ENCODE peak calls at places on chromosomes 4 and X, in six cellular contexts. D is lower lobe of right lung, G is GM23248, T is heart right ventricle, V is sigmoid colon, N is hepatocyte. C is an unnamed sample.

GRCh38 chrX:11663875-11664210 is 1.9 kb downstream of the ARHGAP6 start:
- DNase-seq in D (no peak), G (no peak), T (no peak), V (no peak), N (peak; percentile 10), C (peak; percentile 44)

GRCh38 chrX:23008431-23009099 is 8.8 kb downstream of the DDX53 start:
- DNase-seq in D (no peak), G (peak; percentile 56), T (no peak), V (no peak), N (peak; percentile 29), C (peak; percentile 43)

GRCh38 chrX:39827959-39828358 is 269.8 kb downstream of the BCOR start:
- DNase-seq in D (no peak), G (no peak), T (no peak), V (no peak), N (no peak), C (no peak)

GRCh38 chrX:28590394-28590793 is 3.1 kb downstream of the IL1RAPL1 start:
- DNase-seq in D (no peak), G (no peak), T (no peak), V (no peak), N (no peak), C (no peak)

GRCh38 chr4:184647391-184648101 is 1.7 kb downstream of the CASP3 start:
- DNase-seq in D (no peak), G (peak; percentile 64), T (no peak), V (no peak), N (no peak), C (no peak)

GRCh38 chrX:4809571-4809970 is 1096.1 kb upstream of the PRKX start:
- DNase-seq in D (no peak), G (no peak), T (no peak), V (no peak), N (no peak), C (no peak)

GRCh38 chr4:57282556-57283310 is 172.5 kb upstream of the IGFBP7 start:
- DNase-seq in D (no peak), G (no peak), T (no peak), V (no peak), N (no peak), C (no peak)

GRCh38 chrX:2583194-2584162 is 82.7 kb upstream of the DHRSX start:
- DNase-seq in D (no peak), G (no peak), T (no peak), V (no peak), N (no peak), C (no peak)

GRCh38 chrX:6708041-6708440 is 173.1 kb upstream of the VCX3A start:
- DNase-seq in D (no peak), G (no peak), T (no peak), V (no peak), N (no peak), C (peak; percentile 26)

GRCh38 chrX:85851418-85851817 is 195.9 kb downstream of the CHM start:
- DNase-seq in D (peak; percentile 34), G (peak; percentile 19), T (no peak), V (no peak), N (peak; percentile 44), C (no peak)

GRCh38 chr4:139913398-139913990 is 240.5 kb downstream of the MAML3 start:
- DNase-seq in D (no peak), G (peak; percentile 33), T (no peak), V (no peak), N (no peak), C (no peak)

GRCh38 chrX:39445336-39445735 is 644.1 kb downstream of the MID1IP1 start:
- DNase-seq in D (no peak), G (no peak), T (no peak), V (no peak), N (no peak), C (peak; percentile 27)

GRCh38 chr4:159179310-159179958 is 76.6 kb downstream of the RAPGEF2 start:
- DNase-seq in D (no peak), G (no peak), T (no peak), V (no peak), N (no peak), C (no peak)

GRCh38 chr4:26151615-26152014 is 169.2 kb upstream of the RBPJ start:
- DNase-seq in D (no peak), G (no peak), T (no peak), V (peak; percentile 85), N (no peak), C (no peak)

GRCh38 chr4:124753941-124754581 is 41.5 kb upstream of the ANKRD50 start:
- DNase-seq in D (peak; percentile 57), G (no peak), T (no peak), V (no peak), N (peak; percentile 11), C (no peak)

GRCh38 chr4:110823251-110823650 is 200.4 kb upstream of the PITX2 start:
- DNase-seq in D (no peak), G (peak; percentile 71), T (no peak), V (no peak), N (no peak), C (peak; percentile 19)

GRCh38 chrX:39832211-39832610 is 265.5 kb downstream of the BCOR start:
- DNase-seq in D (no peak), G (no peak), T (no peak), V (no peak), N (no peak), C (no peak)

GRCh38 chr4:25258980-25259578 is 25.2 kb downstream of the PI4K2B start:
- DNase-seq in D (no peak), G (peak; percentile 54), T (no peak), V (no peak), N (no peak), C (no peak)

GRCh38 chr4:73869130-73870055 is at the start of gene CXCL1:
- DNase-seq in D (peak; percentile 72), G (peak; percentile 64), T (peak; percentile 56), V (peak; percentile 71), N (peak; percentile 54), C (no peak)

GRCh38 chr4:162952232-162952631 is 214.5 kb downstream of the NAF1 start:
- DNase-seq in D (no peak), G (no peak), T (no peak), V (no peak), N (peak; percentile 23), C (no peak)

GRCh38 chr4:101065935-101066485 is 281.3 kb downstream of the PPP3CA start:
- DNase-seq in D (no peak), G (no peak), T (no peak), V (no peak), N (no peak), C (peak; percentile 10)

GRCh38 chrX:292900-293897 is 12.0 kb downstream of the PLCXD1 start:
- DNase-seq in D (peak; percentile 40), G (no peak), T (no peak), V (peak; percentile 49), N (no peak), C (no peak)

GRCh38 chr4:40214661-40215418 is 18.0 kb downstream of the RHOH start:
- DNase-seq in D (no peak), G (no peak), T (no peak), V (no peak), N (no peak), C (no peak)

GRCh38 chr4:40210776-40211175 is 13.9 kb downstream of the RHOH start:
- DNase-seq in D (no peak), G (no peak), T (no peak), V (no peak), N (no peak), C (no peak)

GRCh38 chr4:40211224-40212185 is 14.7 kb downstream of the RHOH start:
- DNase-seq in D (no peak), G (no peak), T (no peak), V (no peak), N (no peak), C (no peak)

GRCh38 chr4:40214038-40214437 is 17.2 kb downstream of the RHOH start:
- DNase-seq in D (no peak), G (no peak), T (no peak), V (no peak), N (no peak), C (no peak)

DNA sequence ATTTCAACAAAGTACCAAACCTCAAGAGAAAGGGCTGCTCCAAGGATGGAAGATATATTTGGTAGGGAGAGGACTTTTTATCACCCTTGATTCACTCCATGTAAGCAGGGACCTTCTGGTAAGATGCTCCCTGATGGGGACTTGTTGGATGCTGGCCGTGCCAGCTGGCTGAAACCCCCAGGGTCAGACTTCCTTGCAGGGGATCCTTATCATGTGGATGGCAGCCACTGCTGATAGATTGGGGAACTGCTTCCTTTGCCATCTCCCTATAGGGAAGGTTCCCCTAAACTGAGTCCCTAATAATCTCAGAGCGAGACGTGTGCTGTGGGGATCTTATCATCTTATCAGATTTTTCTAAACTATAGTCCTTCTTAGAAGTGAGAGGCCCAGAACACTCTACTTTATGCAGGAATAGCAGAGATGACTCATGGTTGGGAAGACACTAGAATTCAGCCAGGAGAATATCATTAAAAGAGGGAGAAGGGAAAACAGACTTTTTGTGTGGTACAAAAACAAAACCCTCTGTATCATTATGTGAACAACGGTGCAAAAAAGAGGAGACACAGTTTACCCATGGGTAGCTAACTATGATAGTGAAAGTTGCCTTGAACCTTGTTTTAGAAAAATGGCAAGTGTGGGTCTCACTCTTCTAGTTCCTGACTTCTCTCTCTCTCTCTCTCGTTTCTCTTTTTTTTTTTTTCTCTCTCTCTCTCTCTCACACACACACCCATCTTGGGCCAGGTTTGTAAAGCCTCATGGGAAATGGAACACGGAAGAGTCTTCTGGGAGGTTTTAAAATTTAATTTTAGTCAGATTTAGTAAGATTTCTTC is 16.1 kb downstream of the RHOH start:
- DNase-seq in D (no peak), G (peak; percentile 58), T (no peak), V (no peak), N (no peak), C (no peak)
- H3K4me1 ChIP-seq in D (no peaks in the 10 kb centered on the region), G (peaks cover 3% of the 10 kb centered on the region), T (no peaks in the 10 kb centered on the region), V (no peaks in the 10 kb centered on the region), N (no peaks in the 10 kb centered on the region), C (no peaks in the 10 kb centered on the region)

DNA sequence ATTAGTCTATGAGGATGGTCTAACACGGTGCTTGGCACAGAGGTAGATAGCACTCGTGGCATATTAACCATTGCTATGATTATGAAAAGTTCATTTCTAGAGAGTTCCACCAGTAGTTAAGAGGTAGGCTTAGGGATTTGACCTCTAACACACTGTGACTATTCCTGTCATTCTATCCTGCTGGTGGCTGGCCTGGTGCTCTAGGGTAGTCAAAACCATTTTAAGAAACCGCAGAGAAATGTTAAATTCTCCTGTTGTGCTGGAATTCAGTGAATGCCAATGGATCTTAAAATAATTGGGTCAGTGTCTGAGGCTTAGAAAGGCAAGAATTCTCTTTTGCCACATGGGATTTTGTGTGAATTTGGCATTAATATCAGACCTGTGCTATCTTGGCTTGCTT is 53.9 kb downstream of the VGLL1 start:
- DNase-seq in D (no peak), G (no peak), T (no peak), V (no peak), N (no peak), C (no peak)
- H3K27ac ChIP-seq in D (no peak overlapping the region), G (no peak overlapping the region), T (no peak overlapping the region), V (no peak overlapping the region), N (no peak overlapping the region), C (no peak overlapping the region)

GRCh38 chr4:182179105-182179504 is 64.1 kb upstream of the TENM3 start:
- DNase-seq in D (no peak), G (peak; percentile 9), T (no peak), V (no peak), N (no peak), C (peak; percentile 58)
- H3K4me3 ChIP-seq in D (no peak overlapping the region), G (no peak overlapping the region), T (no peak overlapping the region), V (no peak overlapping the region), N (no peak overlapping the region), C (peak overlapping the region; percentile 12)

GRCh38 chr4:153573221-153573620 is 107.1 kb downstream of the TMEM131L start:
- DNase-seq in D (no peak), G (no peak), T (peak; percentile 61), V (peak; percentile 75), N (no peak), C (no peak)
- H3K4me1 ChIP-seq in D (peaks cover 20% of the 10 kb centered on the region), G (peaks cover 9% of the 10 kb centered on the region), T (peaks cover 7% of the 10 kb centered on the region), V (peaks cover 25% of the 10 kb centered on the region), N (no peaks in the 10 kb centered on the region), C (peaks cover 16% of the 10 kb centered on the region)